ENCODE peak calls at places on chromosomes 2 and 18, in ten cellular contexts. N, O, Y, S, A, C, U, K, T and B are unnamed samples.

GRCh38 chr2:32937602-32938450 is 8.9 kb upstream of the LTBP1 start:
- DNase-seq in N (no peak), O (no peak), T (no peak), A (no peak), U (peak; percentile 40), Y (no peak), C (peak; percentile 52), S (peak; percentile 17), K (no peak), B (no peak)

GRCh38 chr2:211114826-211115450 is 558.5 kb downstream of the CPS1 start:
- DNase-seq in Y (no peak), C (no peak), A (no peak), T (no peak), S (no peak), O (no peak), K (no peak), U (no peak), N (no peak), B (no peak)

GRCh38 chr2:24489465-24489864 is 1.6 kb upstream of the NCOA1 start:
- DNase-seq in S (peak; percentile 83), Y (no peak), T (no peak), N (no peak), K (no peak), U (peak; percentile 51), C (no peak), A (no peak), O (no peak), B (no peak)

GRCh38 chr2:174593574-174594203 is 3.9 kb downstream of the WIPF1 start:
- DNase-seq in A (no peak), N (peak; percentile 58), C (peak; percentile 84), S (no peak), U (no peak), T (peak; percentile 41), K (peak; percentile 82), Y (no peak), O (peak; percentile 42), B (peak; percentile 42)

GRCh38 chr2:219706823-219707281 is 79.4 kb downstream of the SLC4A3 start:
- DNase-seq in U (peak; percentile 41), Y (no peak), O (no peak), S (no peak), T (no peak), K (no peak), A (no peak), C (peak; percentile 67), N (no peak), B (no peak)

GRCh38 chr2:33241581-33241980 is 234.9 kb upstream of the RASGRP3 start:
- DNase-seq in S (no peak), O (no peak), Y (no peak), A (no peak), N (no peak), C (no peak), T (no peak), K (no peak), U (no peak), B (no peak)

GRCh38 chr18:70322928-70323327 is 34.1 kb downstream of the SOCS6 start:
- DNase-seq in T (no peak), Y (no peak), K (no peak), S (peak; percentile 69), A (no peak), C (peak; percentile 65), O (no peak), U (no peak), N (no peak), B (no peak)

GRCh38 chr2:72138921-72139381 is 8.7 kb downstream of the CYP26B1 start:
- DNase-seq in N (no peak), O (no peak), T (no peak), A (peak; percentile 3), U (no peak), K (no peak), S (peak; percentile 91), Y (peak; percentile 8), C (no peak), B (peak; percentile 14)

GRCh38 chr2:28128281-28128950 is 237.9 kb downstream of the BABAM2 start:
- DNase-seq in C (peak; percentile 35), A (no peak), S (no peak), K (no peak), N (no peak), U (no peak), O (no peak), T (no peak), Y (no peak), B (no peak)

GRCh38 chr2:101255501-101255900 is 2.8 kb downstream of the CNOT11 start:
- DNase-seq in N (no peak), T (no peak), U (no peak), C (peak; percentile 45), Y (no peak), A (no peak), O (no peak), S (no peak), K (no peak), B (no peak)

GRCh38 chr18:23938901-23939341 is 75.6 kb upstream of the TTC39C start:
- DNase-seq in Y (no peak), A (no peak), O (no peak), C (no peak), T (no peak), U (no peak), N (no peak), S (no peak), K (no peak), B (no peak)

GRCh38 chr2:70685771-70686171 is 82.2 kb downstream of the ADD2 start:
- DNase-seq in T (no peak), U (no peak), S (no peak), N (no peak), O (no peak), C (no peak), A (no peak), Y (no peak), K (no peak), B (no peak)

GRCh38 chr18:74290831-74291770 is 662 bp downstream of the CYB5A start:
- DNase-seq in K (no peak), T (no peak), S (peak; percentile 65), N (peak; percentile 65), U (peak; percentile 77), A (peak; percentile 78), O (no peak), C (no peak), Y (peak; percentile 37), B (no peak)

GRCh38 chr2:203900298-203900697 is 32.7 kb downstream of the CTLA4 start:
- DNase-seq in T (no peak), O (no peak), S (no peak), K (no peak), Y (no peak), U (no peak), A (no peak), N (no peak), C (no peak), B (no peak)

GRCh38 chr18:44474596-44474995 is 206.1 kb upstream of the SETBP1 start:
- DNase-seq in U (no peak), C (no peak), N (no peak), O (no peak), S (no peak), T (no peak), A (no peak), K (no peak), Y (no peak), B (no peak)

GRCh38 chr18:44474067-44474411 is 206.6 kb upstream of the SETBP1 start:
- DNase-seq in U (no peak), T (no peak), K (no peak), O (no peak), C (no peak), N (no peak), A (no peak), Y (no peak), S (no peak), B (no peak)

GRCh38 chr18:44467718-44468117 is 213.0 kb upstream of the SETBP1 start:
- DNase-seq in N (no peak), K (no peak), S (no peak), A (no peak), U (no peak), T (no peak), Y (no peak), O (no peak), C (no peak), B (no peak)

GRCh38 chr18:44473394-44474066 is 207.2 kb upstream of the SETBP1 start:
- DNase-seq in S (no peak), K (no peak), T (no peak), Y (no peak), N (no peak), U (no peak), A (no peak), C (no peak), O (no peak), B (no peak)
- H3K36me3 ChIP-seq in S (no peaks in the 10 kb centered on the region), K (no peaks in the 10 kb centered on the region), T (no peaks in the 10 kb centered on the region), Y (no peaks in the 10 kb centered on the region), N (no peaks in the 10 kb centered on the region), U (no peaks in the 10 kb centered on the region), A (no peaks in the 10 kb centered on the region), C (no peaks in the 10 kb centered on the region), O (no peaks in the 10 kb centered on the region), B (no peaks in the 10 kb centered on the region)

DNA sequence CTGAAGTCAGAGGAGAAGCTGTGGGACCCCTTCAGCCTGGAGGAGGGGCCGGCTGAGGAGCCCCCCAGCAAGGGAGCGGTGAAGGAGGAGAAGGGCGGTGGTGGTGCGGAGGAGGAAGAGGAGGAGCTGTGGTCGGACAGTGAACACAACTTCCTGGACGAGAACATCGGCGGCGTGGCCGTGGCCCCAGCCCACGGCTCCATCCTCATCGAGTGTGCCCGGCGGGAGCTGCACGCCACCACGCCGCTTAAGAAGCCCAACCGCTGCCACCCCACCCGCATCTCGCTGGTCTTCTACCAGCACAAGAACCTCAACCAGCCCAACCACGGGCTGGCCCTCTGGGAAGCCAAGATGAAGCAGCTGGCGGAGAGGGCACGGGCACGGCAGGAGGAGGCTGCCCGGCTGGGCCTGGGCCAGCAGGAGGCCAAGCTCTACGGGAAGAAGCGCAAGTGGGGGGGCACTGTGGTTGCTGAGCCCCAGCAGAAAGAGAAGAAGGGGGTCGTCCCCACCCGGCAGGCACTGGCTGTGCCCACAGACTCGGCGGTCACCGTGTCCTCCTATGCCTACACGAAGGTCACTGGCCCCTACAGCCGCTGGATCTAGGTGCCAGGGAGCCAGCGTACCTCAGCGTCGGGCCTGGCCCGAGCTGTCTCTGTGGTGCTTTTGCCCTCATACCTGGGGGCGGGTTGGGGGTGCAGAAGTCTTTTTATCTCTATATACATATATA is 46.0 kb downstream of the BOLA3 start:
- DNase-seq in T (no peak), A (no peak), Y (no peak), S (no peak), N (no peak), U (no peak), O (no peak), C (no peak), K (no peak), B (no peak)
- TF ChIP-seq POLR2A in T (no peak), A (no peak), Y (no peak), S (no peak), N (no peak), U (no peak), O (no peak), C (no peak), K (no peak), B (no peak)

GRCh38 chr2:167874812-167875211 is 372.6 kb downstream of the STK39 start:
- DNase-seq in S (no peak), T (no peak), C (no peak), Y (no peak), O (no peak), A (no peak), N (no peak), U (no peak), K (no peak), B (no peak)
- H3K27ac ChIP-seq in S (no peak overlapping the region), T (no peak overlapping the region), C (no peak overlapping the region), Y (no peak overlapping the region), O (no peak overlapping the region), A (no peak overlapping the region), N (no peak overlapping the region), U (no peak overlapping the region), K (no peak overlapping the region), B (no peak overlapping the region)

DNA sequence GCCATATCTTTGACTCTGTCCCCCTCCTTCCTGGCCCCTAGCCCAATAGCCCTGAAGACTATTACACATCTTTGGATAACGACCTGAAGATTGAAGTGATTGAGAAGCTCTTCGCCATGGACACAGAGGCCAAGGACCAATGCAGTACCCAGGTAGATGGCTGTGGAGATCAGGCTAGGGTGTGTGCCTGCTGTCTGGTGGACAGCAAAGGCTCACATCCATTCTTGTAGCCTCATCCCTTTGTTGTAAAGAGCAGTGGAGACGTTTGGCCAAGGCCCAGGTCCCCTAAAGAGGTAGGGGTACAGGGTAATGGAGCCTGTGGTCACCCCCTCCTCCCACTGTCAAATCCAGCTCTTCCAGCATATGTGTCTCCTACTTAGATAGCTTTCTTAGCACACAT is 81.4 kb downstream of the EPAS1 start:
- DNase-seq in O (no peak), U (no peak), N (no peak), Y (no peak), K (no peak), C (no peak), T (no peak), A (no peak), S (no peak), B (no peak)
- H3K36me3 ChIP-seq in O (no peaks in the 10 kb centered on the region), U (no peaks in the 10 kb centered on the region), N (no peaks in the 10 kb centered on the region), Y (no peaks in the 10 kb centered on the region), K (no peaks in the 10 kb centered on the region), C (peaks cover 88% of the 10 kb centered on the region), T (no peaks in the 10 kb centered on the region), A (peaks cover 10% of the 10 kb centered on the region), S (peaks cover 72% of the 10 kb centered on the region), B (peaks cover 97% of the 10 kb centered on the region)